ENCODE peak calls at places on chromosomes 11 and 22, in nine cellular contexts. One of them, this sample, is unnamed.

GRCh38 chr22:49232319-49233067 is 595.2 kb downstream of the BRD1 start:
- DNase-seq in A549: no peak
- DNase-seq in thyroid gland: no peak
- DNase-seq in HCT116: no peak
- DNase-seq in esophagus squamous epithelium: no peak
- DNase-seq in adrenal gland: no peak
- DNase-seq in uterus: no peak
- DNase-seq in heart left ventricle: no peak
- DNase-seq in upper lobe of left lung: no peak
- DNase-seq in this sample: peak; percentile 31

GRCh38 chr11:94649254-94649653 is 82.1 kb downstream of the PIWIL4 start:
- DNase-seq in A549: no peak
- DNase-seq in thyroid gland: no peak
- DNase-seq in HCT116: no peak
- DNase-seq in esophagus squamous epithelium: no peak
- DNase-seq in adrenal gland: no peak
- DNase-seq in uterus: no peak
- DNase-seq in heart left ventricle: no peak
- DNase-seq in upper lobe of left lung: no peak
- DNase-seq in this sample: no peak

GRCh38 chr22:24768537-24769374 is 5.8 kb downstream of the PIWIL3 start:
- DNase-seq in A549: peak; percentile 68
- DNase-seq in thyroid gland: peak; percentile 70
- DNase-seq in HCT116: peak; percentile 54
- DNase-seq in esophagus squamous epithelium: no peak
- DNase-seq in adrenal gland: peak; percentile 86
- DNase-seq in uterus: no peak
- DNase-seq in heart left ventricle: peak; percentile 48
- DNase-seq in upper lobe of left lung: peak; percentile 46
- DNase-seq in this sample: no peak

GRCh38 chr11:1826552-1827094 is 8.2 kb upstream of the SYT8 start:
- DNase-seq in A549: peak; percentile 44
- DNase-seq in thyroid gland: no peak
- DNase-seq in HCT116: no peak
- DNase-seq in esophagus squamous epithelium: no peak
- DNase-seq in adrenal gland: peak; percentile 61
- DNase-seq in uterus: no peak
- DNase-seq in heart left ventricle: peak; percentile 30
- DNase-seq in upper lobe of left lung: peak; percentile 62
- DNase-seq in this sample: no peak

GRCh38 chr11:128208329-128209220 is 378.8 kb downstream of the ETS1 start:
- DNase-seq in A549: peak; percentile 79
- DNase-seq in thyroid gland: peak; percentile 75
- DNase-seq in HCT116: peak; percentile 57
- DNase-seq in esophagus squamous epithelium: no peak
- DNase-seq in adrenal gland: peak; percentile 63
- DNase-seq in uterus: peak; percentile 33
- DNase-seq in heart left ventricle: peak; percentile 42
- DNase-seq in upper lobe of left lung: no peak
- DNase-seq in this sample: no peak

GRCh38 chr11:101721270-101721669 is 137.5 kb upstream of the TRPC6 start:
- DNase-seq in A549: peak; percentile 23
- DNase-seq in thyroid gland: no peak
- DNase-seq in HCT116: no peak
- DNase-seq in esophagus squamous epithelium: no peak
- DNase-seq in adrenal gland: no peak
- DNase-seq in uterus: no peak
- DNase-seq in heart left ventricle: no peak
- DNase-seq in upper lobe of left lung: no peak
- DNase-seq in this sample: no peak

GRCh38 chr11:47466701-47467250 is 17.8 kb upstream of the RAPSN start:
- DNase-seq in A549: no peak
- DNase-seq in thyroid gland: peak; percentile 57
- DNase-seq in HCT116: no peak
- DNase-seq in esophagus squamous epithelium: no peak
- DNase-seq in adrenal gland: peak; percentile 83
- DNase-seq in uterus: no peak
- DNase-seq in heart left ventricle: peak; percentile 62
- DNase-seq in upper lobe of left lung: no peak
- DNase-seq in this sample: peak; percentile 65

GRCh38 chr11:62574363-62575057 is 819 bp upstream of the EEF1G start:
- DNase-seq in A549: no peak
- DNase-seq in thyroid gland: peak; percentile 38
- DNase-seq in HCT116: no peak
- DNase-seq in esophagus squamous epithelium: no peak
- DNase-seq in adrenal gland: no peak
- DNase-seq in uterus: peak; percentile 58
- DNase-seq in heart left ventricle: peak; percentile 59
- DNase-seq in upper lobe of left lung: peak; percentile 31
- DNase-seq in this sample: peak; percentile 64

GRCh38 chr11:114430290-114430689 is 9.0 kb upstream of the REXO2 start:
- DNase-seq in A549: no peak
- DNase-seq in thyroid gland: no peak
- DNase-seq in HCT116: no peak
- DNase-seq in esophagus squamous epithelium: no peak
- DNase-seq in adrenal gland: no peak
- DNase-seq in uterus: no peak
- DNase-seq in heart left ventricle: no peak
- DNase-seq in upper lobe of left lung: no peak
- DNase-seq in this sample: no peak

GRCh38 chr11:76049506-76049905 is 156.8 kb downstream of the WNT11 start:
- DNase-seq in A549: no peak
- DNase-seq in thyroid gland: no peak
- DNase-seq in HCT116: no peak
- DNase-seq in esophagus squamous epithelium: no peak
- DNase-seq in adrenal gland: no peak
- DNase-seq in uterus: no peak
- DNase-seq in heart left ventricle: no peak
- DNase-seq in upper lobe of left lung: no peak
- DNase-seq in this sample: no peak

GRCh38 chr22:31082606-31083376 is 1.7 kb downstream of the SMTN start:
- DNase-seq in A549: peak; percentile 74
- DNase-seq in thyroid gland: peak; percentile 45
- DNase-seq in HCT116: peak; percentile 69
- DNase-seq in esophagus squamous epithelium: no peak
- DNase-seq in adrenal gland: peak; percentile 71
- DNase-seq in uterus: peak; percentile 81
- DNase-seq in heart left ventricle: peak; percentile 85
- DNase-seq in upper lobe of left lung: peak; percentile 58
- DNase-seq in this sample: peak; percentile 74

GRCh38 chr11:63920870-63921417 is 4.0 kb upstream of the RCOR2 start:
- DNase-seq in A549: no peak
- DNase-seq in thyroid gland: peak; percentile 60
- DNase-seq in HCT116: no peak
- DNase-seq in esophagus squamous epithelium: no peak
- DNase-seq in adrenal gland: no peak
- DNase-seq in uterus: no peak
- DNase-seq in heart left ventricle: peak; percentile 54
- DNase-seq in upper lobe of left lung: peak; percentile 32
- DNase-seq in this sample: no peak

GRCh38 chr11:75557649-75558494 is 4.2 kb upstream of the SERPINH1 start:
- DNase-seq in A549: no peak
- DNase-seq in thyroid gland: peak; percentile 82
- DNase-seq in HCT116: no peak
- DNase-seq in esophagus squamous epithelium: no peak
- DNase-seq in adrenal gland: peak; percentile 75
- DNase-seq in uterus: peak; percentile 84
- DNase-seq in heart left ventricle: peak; percentile 69
- DNase-seq in upper lobe of left lung: peak; percentile 78
- DNase-seq in this sample: no peak

GRCh38 chr11:120197254-120197891 is 13.5 kb upstream of the OAF start:
- DNase-seq in A549: no peak
- DNase-seq in thyroid gland: no peak
- DNase-seq in HCT116: no peak
- DNase-seq in esophagus squamous epithelium: no peak
- DNase-seq in adrenal gland: no peak
- DNase-seq in uterus: no peak
- DNase-seq in heart left ventricle: no peak
- DNase-seq in upper lobe of left lung: no peak
- DNase-seq in this sample: no peak
- TF ChIP-seq POLR2A in A549: no peak
- TF ChIP-seq POLR2A in thyroid gland: no peak
- TF ChIP-seq POLR2A in HCT116: no peak
- TF ChIP-seq POLR2A in esophagus squamous epithelium: no peak
- TF ChIP-seq POLR2A in adrenal gland: no peak
- TF ChIP-seq POLR2A in uterus: no peak
- TF ChIP-seq POLR2A in heart left ventricle: no peak
- TF ChIP-seq POLR2A in upper lobe of left lung: no peak
- TF ChIP-seq POLR2A in this sample: no peak

GRCh38 chr11:119459293-119459976 is 36.5 kb upstream of the THY1 start:
- DNase-seq in A549: no peak
- DNase-seq in thyroid gland: no peak
- DNase-seq in HCT116: no peak
- DNase-seq in esophagus squamous epithelium: no peak
- DNase-seq in adrenal gland: no peak
- DNase-seq in uterus: no peak
- DNase-seq in heart left ventricle: no peak
- DNase-seq in upper lobe of left lung: no peak
- DNase-seq in this sample: peak; percentile 54
- H3K27ac ChIP-seq in A549: no peak overlapping the region
- H3K27ac ChIP-seq in thyroid gland: no peak overlapping the region
- H3K27ac ChIP-seq in HCT116: no peak overlapping the region
- H3K27ac ChIP-seq in esophagus squamous epithelium: no peak overlapping the region
- H3K27ac ChIP-seq in adrenal gland: no peak overlapping the region
- H3K27ac ChIP-seq in uterus: peak overlapping the region; percentile 73
- H3K27ac ChIP-seq in heart left ventricle: no peak overlapping the region
- H3K27ac ChIP-seq in upper lobe of left lung: no peak overlapping the region
- H3K27ac ChIP-seq in this sample: no peak overlapping the region

GRCh38 chr11:11265320-11265719 is 87.7 kb downstream of the CSNK2A3 start:
- DNase-seq in A549: no peak
- DNase-seq in thyroid gland: no peak
- DNase-seq in HCT116: no peak
- DNase-seq in esophagus squamous epithelium: no peak
- DNase-seq in adrenal gland: no peak
- DNase-seq in uterus: no peak
- DNase-seq in heart left ventricle: no peak
- DNase-seq in upper lobe of left lung: no peak
- DNase-seq in this sample: no peak

GRCh38 chr11:11262171-11262920 is 90.7 kb downstream of the CSNK2A3 start:
- DNase-seq in A549: no peak
- DNase-seq in thyroid gland: no peak
- DNase-seq in HCT116: no peak
- DNase-seq in esophagus squamous epithelium: no peak
- DNase-seq in adrenal gland: no peak
- DNase-seq in uterus: no peak
- DNase-seq in heart left ventricle: no peak
- DNase-seq in upper lobe of left lung: no peak
- DNase-seq in this sample: no peak

GRCh38 chr11:11265994-11266606 is 87.0 kb downstream of the CSNK2A3 start:
- DNase-seq in A549: peak; percentile 39
- DNase-seq in thyroid gland: peak; percentile 64
- DNase-seq in HCT116: peak; percentile 16
- DNase-seq in esophagus squamous epithelium: no peak
- DNase-seq in adrenal gland: peak; percentile 46
- DNase-seq in uterus: peak; percentile 44
- DNase-seq in heart left ventricle: no peak
- DNase-seq in upper lobe of left lung: peak; percentile 47
- DNase-seq in this sample: no peak

GRCh38 chr11:11261629-11262028 is 91.4 kb downstream of the CSNK2A3 start:
- DNase-seq in A549: no peak
- DNase-seq in thyroid gland: no peak
- DNase-seq in HCT116: no peak
- DNase-seq in esophagus squamous epithelium: no peak
- DNase-seq in adrenal gland: no peak
- DNase-seq in uterus: no peak
- DNase-seq in heart left ventricle: no peak
- DNase-seq in upper lobe of left lung: no peak
- DNase-seq in this sample: no peak

DNA sequence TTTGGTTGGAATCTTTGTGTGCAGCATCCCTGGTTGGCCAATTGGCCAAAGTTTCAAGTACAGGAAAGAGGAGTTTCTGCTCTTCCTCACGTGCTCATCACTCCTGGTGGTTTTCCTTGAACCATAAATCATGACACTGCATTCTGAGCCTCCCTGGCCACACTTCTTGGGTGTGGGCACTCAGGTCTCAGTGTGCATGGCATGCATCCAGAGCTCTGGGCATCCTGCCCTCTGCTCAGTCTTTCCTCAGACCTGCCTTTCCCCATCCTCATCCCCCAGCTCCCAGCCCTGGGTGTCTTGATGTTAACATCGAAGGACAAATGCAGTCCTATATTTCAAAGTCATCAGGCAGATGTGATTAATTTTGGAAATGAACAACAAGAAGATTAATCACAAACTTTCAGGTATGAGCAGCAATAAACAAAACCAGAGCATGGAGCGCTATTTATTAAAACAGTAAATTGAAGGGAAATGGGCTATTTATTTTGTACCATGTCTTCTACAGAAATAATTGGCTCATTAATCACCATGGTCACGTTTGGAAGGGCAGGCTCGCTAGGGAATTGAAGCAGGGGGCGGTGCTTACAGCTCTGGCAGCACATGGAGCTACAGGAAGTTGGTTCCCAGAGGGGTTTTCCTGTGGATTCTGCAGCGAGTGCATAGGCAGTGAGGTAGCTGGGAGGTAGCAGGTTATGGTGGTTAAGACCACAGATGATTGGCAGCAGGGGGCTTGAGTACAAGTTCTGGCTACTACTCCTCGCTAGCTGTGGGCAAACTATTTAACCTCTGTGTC is 89.6 kb downstream of the CSNK2A3 start:
- DNase-seq in A549: no peak
- DNase-seq in thyroid gland: peak; percentile 85
- DNase-seq in HCT116: no peak
- DNase-seq in esophagus squamous epithelium: no peak
- DNase-seq in adrenal gland: no peak
- DNase-seq in uterus: peak; percentile 65
- DNase-seq in heart left ventricle: no peak
- DNase-seq in upper lobe of left lung: no peak
- DNase-seq in this sample: no peak
- H3K4me1 ChIP-seq in A549: no peaks in the 10 kb centered on the region
- H3K4me1 ChIP-seq in thyroid gland: peaks cover 14% of the 10 kb centered on the region
- H3K4me1 ChIP-seq in HCT116: peaks cover 4% of the 10 kb centered on the region
- H3K4me1 ChIP-seq in esophagus squamous epithelium: peaks cover 16% of the 10 kb centered on the region
- H3K4me1 ChIP-seq in adrenal gland: no peaks in the 10 kb centered on the region
- H3K4me1 ChIP-seq in uterus: no peaks in the 10 kb centered on the region
- H3K4me1 ChIP-seq in heart left ventricle: peaks cover 13% of the 10 kb centered on the region
- H3K4me1 ChIP-seq in upper lobe of left lung: no peaks in the 10 kb centered on the region
- H3K4me1 ChIP-seq in this sample: no peaks in the 10 kb centered on the region

DNA sequence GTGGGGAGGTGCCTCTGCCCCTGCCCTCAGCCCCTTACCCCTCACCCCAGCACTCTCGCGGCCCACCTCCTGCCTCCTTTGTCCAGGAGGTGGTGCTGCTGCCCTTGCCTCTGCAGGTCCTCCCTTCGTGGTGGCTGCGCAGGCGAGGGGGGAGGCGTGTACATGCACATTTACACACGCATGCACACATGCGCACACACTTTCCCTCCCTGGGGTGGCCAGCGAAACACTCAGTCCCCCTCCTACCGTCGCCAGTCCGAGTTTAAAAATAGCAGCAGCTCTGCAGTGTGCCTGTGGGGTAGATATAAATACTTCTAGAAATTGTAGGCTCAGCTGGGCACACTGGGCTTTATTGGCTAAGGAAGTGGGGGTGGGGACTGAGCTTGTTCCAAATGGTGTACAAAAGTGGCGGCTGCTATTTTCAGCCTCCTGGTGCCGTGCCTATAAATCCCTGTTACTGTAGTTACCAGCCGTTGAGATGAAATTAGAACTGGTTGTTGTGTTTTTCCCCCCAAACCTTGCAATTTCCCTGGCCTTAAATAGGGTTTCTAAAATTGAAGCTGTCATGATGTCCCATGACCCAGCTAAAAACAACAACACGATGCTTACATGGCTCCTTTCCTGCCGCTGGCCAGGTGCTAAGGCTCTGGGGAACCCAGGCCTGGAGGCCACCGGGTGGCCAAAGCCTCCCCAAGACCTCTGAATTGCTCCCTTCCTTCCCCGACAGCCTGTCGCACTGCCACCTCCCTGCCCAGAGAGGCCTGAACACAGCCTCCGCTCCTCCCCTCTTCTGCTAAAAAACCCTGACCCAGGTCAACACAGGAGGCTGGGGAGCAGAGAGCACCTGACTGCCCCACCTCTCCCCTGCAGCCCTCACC is 12.4 kb downstream of the PICK1 start:
- DNase-seq in A549: peak; percentile 45
- DNase-seq in thyroid gland: no peak
- DNase-seq in HCT116: no peak
- DNase-seq in esophagus squamous epithelium: no peak
- DNase-seq in adrenal gland: no peak
- DNase-seq in uterus: peak; percentile 74
- DNase-seq in heart left ventricle: peak; percentile 93
- DNase-seq in upper lobe of left lung: no peak
- DNase-seq in this sample: peak; percentile 45
- TF ChIP-seq POLR2A in A549: no peak
- TF ChIP-seq POLR2A in thyroid gland: no peak
- TF ChIP-seq POLR2A in HCT116: no peak
- TF ChIP-seq POLR2A in esophagus squamous epithelium: no peak
- TF ChIP-seq POLR2A in adrenal gland: no peak
- TF ChIP-seq POLR2A in uterus: no peak
- TF ChIP-seq POLR2A in heart left ventricle: no peak
- TF ChIP-seq POLR2A in upper lobe of left lung: no peak
- TF ChIP-seq POLR2A in this sample: no peak